ENCODE peak calls at places on chromosomes 2 and 18, in eight cellular contexts. S, L, B, Z, F, K, Y and P are unnamed samples.

GRCh38 chr2:63661076-63661475 is 72.3 kb downstream of the MDH1 start:
- DNase-seq in L (no peak), K (no peak), F (no peak), Y (no peak), Z (no peak), B (peak), S (no peak), P (no peak)

GRCh38 chr2:198852248-198852647 is 605.5 kb downstream of the SATB2 start:
- DNase-seq in K (no peak), Z (no peak), S (no peak), L (no peak), B (no peak), Y (no peak), F (no peak), P (no peak)

GRCh38 chr2:85724731-85725181 is 29.0 kb upstream of the ATOH8 start:
- DNase-seq in Z (no peak), K (no peak), F (no peak), L (no peak), S (no peak), Y (no peak), B (no peak), P (no peak)

GRCh38 chr18:77062518-77063003 is 70.0 kb downstream of the MBP start:
- DNase-seq in Y (no peak), L (no peak), F (peak), S (no peak), B (no peak), K (no peak), Z (no peak), P (no peak)

GRCh38 chr2:233857511-233858118 is 3.3 kb upstream of the HJURP start:
- DNase-seq in B (peak), Z (no peak), L (no peak), Y (peak), K (peak), F (peak), S (no peak), P (peak)

GRCh38 chr2:226338825-226339224 is 460.8 kb downstream of the IRS1 start:
- DNase-seq in Z (no peak), B (peak), F (peak), K (no peak), S (no peak), Y (no peak), L (no peak), P (no peak)

GRCh38 chr2:41207578-41207977 is 755.7 kb upstream of the SLC8A1 start:
- DNase-seq in B (peak), S (no peak), L (no peak), Y (no peak), K (no peak), Z (no peak), F (no peak), P (no peak)

GRCh38 chr18:21735452-21736015 is 5.1 kb upstream of the MIB1 start:
- DNase-seq in B (peak), F (no peak), L (no peak), S (peak), Y (peak), K (no peak), Z (no peak), P (peak)

GRCh38 chr2:106843001-106843909 is 42.7 kb downstream of the ST6GAL2 start:
- DNase-seq in K (no peak), F (no peak), L (no peak), B (no peak), S (no peak), Z (no peak), Y (no peak), P (no peak)

GRCh38 chr2:12262681-12263436 is 453.9 kb upstream of the TRIB2 start:
- DNase-seq in B (no peak), L (no peak), K (no peak), S (no peak), Z (no peak), F (no peak), Y (peak), P (no peak)

GRCh38 chr18:23235860-23236259 is 100.6 kb downstream of the CABLES1 start:
- DNase-seq in F (no peak), K (no peak), S (no peak), L (no peak), Y (no peak), Z (no peak), B (no peak), P (no peak)

GRCh38 chr2:9497017-9497416 is 22.7 kb downstream of the IAH1 start:
- DNase-seq in Y (no peak), B (no peak), L (no peak), S (no peak), Z (peak), F (no peak), K (no peak), P (no peak)

GRCh38 chr2:198231562-198231961 is 427.2 kb downstream of the PLCL1 start:
- DNase-seq in Y (no peak), K (no peak), F (no peak), Z (no peak), B (no peak), S (no peak), L (no peak), P (no peak)

GRCh38 chr18:34707670-34708069 is 2.4 kb upstream of the DTNA start:
- DNase-seq in B (peak), S (no peak), L (no peak), F (peak), Z (peak), Y (peak), K (peak), P (peak)